ENCODE peak calls at places on chromosomes 7 and 10, in ten cellular contexts. H is tibial artery, J is colonic mucosa, X is brain microvascular endothelial cell, N is stomach, G is testis, E is adrenal gland, T is upper lobe of left lung, F is endothelial cell of umbilical vein, M is A549. P is an unnamed sample.

GRCh38 chr7:132738254-132738653 is 162.0 kb upstream of the PLXNA4 start:
- DNase-seq in H (no peak), J (no peak), X (peak; percentile 80), N (no peak), G (no peak), E (no peak), T (no peak), F (peak; percentile 51), M (peak; percentile 40), P (no peak)

GRCh38 chr7:129163875-129164544 is 19.5 kb downstream of the TSPAN33 start:
- DNase-seq in H (no peak), J (no peak), X (peak; percentile 41), N (no peak), G (no peak), E (no peak), T (no peak), F (peak; percentile 61), M (peak; percentile 66), P (no peak)

GRCh38 chr7:100003711-100004661 is 11.4 kb upstream of the ZKSCAN1 start:
- DNase-seq in H (no peak), J (peak; percentile 84), X (no peak), N (peak; percentile 89), G (no peak), E (no peak), T (peak; percentile 89), F (peak; percentile 43), M (peak; percentile 77), P (no peak)

GRCh38 chr7:2072042-2072441 is 160.7 kb downstream of the MAD1L1 start:
- DNase-seq in H (no peak), J (no peak), X (no peak), N (no peak), G (no peak), E (no peak), T (no peak), F (no peak), M (no peak), P (no peak)

GRCh38 chr10:74825033-74825370 is 1.4 kb upstream of the KAT6B start:
- DNase-seq in H (peak; percentile 41), J (peak; percentile 47), X (no peak), N (peak; percentile 29), G (peak; percentile 49), E (peak; percentile 36), T (peak; percentile 29), F (peak; percentile 32), M (no peak), P (peak; percentile 42)

GRCh38 chr7:115116773-115117715 is 195.2 kb downstream of the MDFIC start:
- DNase-seq in H (no peak), J (no peak), X (no peak), N (no peak), G (no peak), E (no peak), T (no peak), F (no peak), M (peak; percentile 29), P (no peak)

GRCh38 chr7:65902306-65902705 is 29.4 kb downstream of the VKORC1L1 start:
- DNase-seq in H (no peak), J (no peak), X (no peak), N (no peak), G (no peak), E (no peak), T (no peak), F (no peak), M (no peak), P (no peak)

GRCh38 chr10:986137-986825 is 2.0 kb upstream of the GTPBP4 start:
- DNase-seq in H (no peak), J (no peak), X (peak; percentile 83), N (peak; percentile 86), G (no peak), E (no peak), T (peak; percentile 91), F (no peak), M (no peak), P (no peak)

GRCh38 chr7:138354066-138354465 is 106.0 kb upstream of the TRIM24 start:
- DNase-seq in H (no peak), J (no peak), X (no peak), N (no peak), G (no peak), E (no peak), T (no peak), F (no peak), M (no peak), P (no peak)

GRCh38 chr7:138355254-138355653 is 104.8 kb upstream of the TRIM24 start:
- DNase-seq in H (no peak), J (no peak), X (no peak), N (no peak), G (no peak), E (no peak), T (no peak), F (no peak), M (no peak), P (no peak)

GRCh38 chr7:138350103-138350700 is 109.9 kb upstream of the TRIM24 start:
- DNase-seq in H (no peak), J (no peak), X (no peak), N (no peak), G (no peak), E (no peak), T (no peak), F (no peak), M (no peak), P (no peak)

GRCh38 chr7:138352570-138353461 is 107.2 kb upstream of the TRIM24 start:
- DNase-seq in H (no peak), J (no peak), X (peak; percentile 49), N (no peak), G (no peak), E (peak; percentile 89), T (no peak), F (no peak), M (peak; percentile 29), P (no peak)

DNA sequence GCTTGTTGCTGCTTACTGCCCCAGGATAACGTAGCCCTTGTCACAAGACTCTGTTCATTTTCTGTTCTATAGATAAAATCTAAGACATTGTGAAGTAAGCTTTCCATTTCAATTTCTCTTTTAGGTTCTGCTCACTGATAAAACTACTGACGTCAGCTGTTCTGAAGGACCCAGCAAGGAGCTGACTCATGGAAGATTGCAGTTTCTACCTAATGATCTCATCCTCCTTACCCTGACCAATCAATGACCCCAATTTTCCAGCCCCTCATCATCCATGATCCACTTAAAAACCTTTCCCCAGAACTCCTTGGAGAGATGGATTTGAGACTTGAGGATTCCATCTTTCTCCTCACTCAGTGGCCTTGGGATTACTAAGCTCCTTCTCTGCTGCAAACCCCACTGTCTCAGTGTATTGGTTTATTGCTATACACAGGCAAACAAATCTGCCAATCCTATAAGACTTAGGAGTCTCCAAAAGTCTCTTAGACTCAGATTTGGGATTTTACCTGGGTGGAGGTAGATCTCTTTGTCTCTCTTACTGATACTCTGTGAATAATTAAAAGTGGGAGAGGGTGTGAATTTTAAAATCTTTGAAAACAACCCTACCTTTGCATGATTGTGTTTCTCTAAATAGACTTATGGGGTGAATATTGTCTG is 109.2 kb upstream of the TRIM24 start:
- DNase-seq in H (no peak), J (no peak), X (no peak), N (no peak), G (no peak), E (peak; percentile 46), T (no peak), F (no peak), M (no peak), P (no peak)
- H3K4me3 ChIP-seq in H (no peak overlapping the region), J (no peak overlapping the region), X (no peak overlapping the region), N (no peak overlapping the region), G (no peak overlapping the region), E (no peak overlapping the region), T (no peak overlapping the region), F (no peak overlapping the region), M (no peak overlapping the region), P (no peak overlapping the region)

GRCh38 chr10:12547301-12547771 is 198.0 kb downstream of the CAMK1D start:
- DNase-seq in H (no peak), J (no peak), X (no peak), N (no peak), G (no peak), E (no peak), T (no peak), F (no peak), M (no peak), P (no peak)

GRCh38 chr10:12543589-12543988 is 194.2 kb downstream of the CAMK1D start:
- DNase-seq in H (no peak), J (no peak), X (no peak), N (no peak), G (no peak), E (no peak), T (no peak), F (no peak), M (no peak), P (no peak)

GRCh38 chr10:12550994-12551393 is 201.6 kb downstream of the CAMK1D start:
- DNase-seq in H (no peak), J (no peak), X (no peak), N (no peak), G (no peak), E (no peak), T (no peak), F (no peak), M (no peak), P (no peak)

DNA sequence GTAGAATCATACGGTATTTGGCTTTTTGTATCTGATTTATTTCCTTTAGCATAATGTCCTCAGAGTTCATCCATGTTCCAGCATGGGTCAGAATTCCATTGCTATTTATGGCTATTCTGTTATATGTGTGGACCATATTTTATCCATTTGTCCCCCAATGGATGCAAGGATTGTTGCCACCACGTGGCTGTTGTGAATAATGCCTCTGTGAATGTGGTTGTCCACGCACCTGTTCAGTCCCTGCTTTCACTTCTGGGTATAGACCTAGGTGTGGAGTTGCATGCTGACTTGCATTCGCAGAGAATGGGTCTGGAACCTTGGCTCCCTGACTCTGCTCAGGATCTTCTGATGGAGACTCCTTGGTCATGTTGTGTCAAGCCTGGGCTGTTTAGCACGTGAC is 199.9 kb downstream of the CAMK1D start:
- DNase-seq in H (no peak), J (no peak), X (no peak), N (no peak), G (no peak), E (no peak), T (no peak), F (no peak), M (peak; percentile 23), P (no peak)
- TF ChIP-seq CTCF in H (no peak), J (no peak), X (peak; percentile 4), N (peak; percentile 18), G (no peak), E (no peak), T (no peak), F (no peak), M (peak; percentile 18), P (no peak)

DNA sequence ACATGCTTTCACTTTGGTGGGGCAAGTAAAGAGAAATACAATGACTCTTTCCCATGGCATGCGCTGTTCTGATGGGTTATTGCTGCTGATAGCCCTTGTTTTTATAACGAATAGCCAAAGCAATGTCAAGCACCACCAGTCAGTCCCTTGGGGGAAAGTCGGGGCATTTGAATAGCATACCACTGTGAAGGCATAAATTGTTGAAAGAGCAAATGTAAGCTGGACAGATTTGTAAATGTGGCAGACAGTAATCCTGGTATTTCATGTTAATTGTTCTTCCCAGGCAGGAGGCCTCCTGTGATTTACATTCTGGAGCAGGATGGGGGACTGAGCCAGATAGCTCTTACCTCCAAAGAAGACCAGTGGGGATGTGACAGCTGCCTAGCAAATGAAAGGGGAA is 293.3 kb downstream of the ADRA2A start:
- DNase-seq in H (no peak), J (no peak), X (peak; percentile 23), N (no peak), G (no peak), E (no peak), T (no peak), F (no peak), M (no peak), P (no peak)
- H3K27ac ChIP-seq in H (no peak overlapping the region), J (no peak overlapping the region), X (no peak overlapping the region), N (no peak overlapping the region), G (no peak overlapping the region), E (no peak overlapping the region), T (no peak overlapping the region), F (no peak overlapping the region), M (no peak overlapping the region), P (no peak overlapping the region)

GRCh38 chr10:102405632-102406031 is 10.1 kb downstream of the NFKB2 start:
- DNase-seq in H (no peak), J (no peak), X (no peak), N (no peak), G (no peak), E (no peak), T (no peak), F (no peak), M (no peak), P (no peak)
- H3K4me3 ChIP-seq in H (no peak overlapping the region), J (no peak overlapping the region), X (no peak overlapping the region), N (no peak overlapping the region), G (no peak overlapping the region), E (no peak overlapping the region), T (no peak overlapping the region), F (no peak overlapping the region), M (no peak overlapping the region), P (no peak overlapping the region)